ENCODE peak calls at places on chromosomes 12 and 14, in seven cellular contexts. N is CD8-positive, alpha-beta memory T cell; I is esophagus squamous epithelium; H is mucosa of descending colon; D is colonic mucosa; Y is endodermal cell; C is body of pancreas. F is an unnamed sample.

GRCh38 chr12:93042283-93042682 is 113.2 kb upstream of the EEA1 start:
- DNase-seq in N (no peak), I (no peak), H (no peak), D (peak; percentile 40), Y (no peak), C (no peak), F (no peak)

GRCh38 chr14:100375273-100375962 is 52.3 kb downstream of the SLC25A47 start:
- DNase-seq in N (no peak), I (peak; percentile 18), H (peak; percentile 70), D (peak; percentile 74), Y (peak; percentile 88), C (peak; percentile 30), F (peak; percentile 94)

GRCh38 chr12:94148841-94149780 is 734 bp downstream of the PLXNC1 start:
- DNase-seq in N (peak; percentile 26), I (no peak), H (peak; percentile 64), D (peak; percentile 50), Y (peak; percentile 92), C (peak; percentile 24), F (no peak)

GRCh38 chr14:71687115-71687836 is 245.0 kb upstream of the RGS6 start:
- DNase-seq in N (no peak), I (no peak), H (no peak), D (no peak), Y (no peak), C (no peak), F (no peak)

GRCh38 chr12:8034802-8035201 is 2.3 kb downstream of the FOXJ2 start:
- DNase-seq in N (no peak), I (no peak), H (no peak), D (no peak), Y (no peak), C (no peak), F (no peak)

GRCh38 chr12:32476446-32476845 is 77.1 kb downstream of the FGD4 start:
- DNase-seq in N (no peak), I (no peak), H (no peak), D (no peak), Y (no peak), C (no peak), F (no peak)

GRCh38 chr12:98838282-98838681 is 193.2 kb downstream of the APAF1 start:
- DNase-seq in N (no peak), I (no peak), H (no peak), D (no peak), Y (peak; percentile 76), C (no peak), F (no peak)

GRCh38 chr14:90999299-90999698 is 61.1 kb downstream of the RPS6KA5 start:
- DNase-seq in N (no peak), I (no peak), H (no peak), D (no peak), Y (peak; percentile 48), C (no peak), F (no peak)

GRCh38 chr12:57864811-57865751 is 18.6 kb upstream of the CTDSP2 start:
- DNase-seq in N (peak; percentile 22), I (no peak), H (peak; percentile 83), D (peak; percentile 78), Y (peak; percentile 89), C (peak; percentile 75), F (peak; percentile 83)

GRCh38 chr14:20524027-20524426 is 18.7 kb downstream of the RNASE10 start:
- DNase-seq in N (no peak), I (no peak), H (no peak), D (no peak), Y (no peak), C (no peak), F (no peak)

GRCh38 chr12:23831739-23832138 is 117.7 kb downstream of the SOX5 start:
- DNase-seq in N (no peak), I (no peak), H (no peak), D (no peak), Y (no peak), C (no peak), F (no peak)

GRCh38 chr12:128339121-128339520 is 72.2 kb downstream of the TMEM132C start:
- DNase-seq in N (no peak), I (no peak), H (no peak), D (no peak), Y (peak; percentile 74), C (no peak), F (no peak)

GRCh38 chr12:49881400-49882247 is 22.1 kb downstream of the FAIM2 start:
- DNase-seq in N (no peak), I (no peak), H (no peak), D (no peak), Y (no peak), C (no peak), F (no peak)

GRCh38 chr14:104875811-104876210 is 10.7 kb downstream of the CEP170B start:
- DNase-seq in N (no peak), I (no peak), H (peak; percentile 34), D (no peak), Y (no peak), C (peak; percentile 13), F (no peak)

GRCh38 chr12:93707836-93708235 is 30.7 kb downstream of the CRADD start:
- DNase-seq in N (no peak), I (no peak), H (no peak), D (no peak), Y (no peak), C (no peak), F (no peak)

GRCh38 chr12:11746940-11747716 is 97.7 kb downstream of the ETV6 start:
- DNase-seq in N (no peak), I (no peak), H (no peak), D (no peak), Y (no peak), C (no peak), F (no peak)

GRCh38 chr14:45118594-45118993 is 15.7 kb downstream of the FKBP3 start:
- DNase-seq in N (no peak), I (no peak), H (no peak), D (no peak), Y (no peak), C (no peak), F (no peak)

GRCh38 chr12:31928246-31929139 is 30.7 kb upstream of the RESF1 start:
- DNase-seq in N (no peak), I (no peak), H (no peak), D (no peak), Y (no peak), C (no peak), F (no peak)

GRCh38 chr14:23160924-23161522 is 22.4 kb downstream of the SLC7A8 start:
- DNase-seq in N (no peak), I (peak; percentile 29), H (no peak), D (peak; percentile 66), Y (peak; percentile 86), C (peak; percentile 66), F (peak; percentile 67)

GRCh38 chr12:45973526-45973925 is 16.8 kb downstream of the SCAF11 start:
- DNase-seq in N (no peak), I (no peak), H (no peak), D (no peak), Y (no peak), C (no peak), F (no peak)

GRCh38 chr12:108899145-108899544 is 19.3 kb downstream of the DAO start:
- DNase-seq in N (no peak), I (no peak), H (no peak), D (no peak), Y (no peak), C (no peak), F (no peak)

GRCh38 chr12:27549801-27550652 is 26.0 kb downstream of the PPFIBP1 start:
- DNase-seq in N (no peak), I (no peak), H (peak; percentile 46), D (peak; percentile 78), Y (peak; percentile 91), C (peak; percentile 91), F (peak; percentile 96)

GRCh38 chr14:70677324-70677723 is 35.6 kb downstream of the TTC9 start:
- DNase-seq in N (no peak), I (no peak), H (no peak), D (no peak), Y (no peak), C (no peak), F (no peak)

DNA sequence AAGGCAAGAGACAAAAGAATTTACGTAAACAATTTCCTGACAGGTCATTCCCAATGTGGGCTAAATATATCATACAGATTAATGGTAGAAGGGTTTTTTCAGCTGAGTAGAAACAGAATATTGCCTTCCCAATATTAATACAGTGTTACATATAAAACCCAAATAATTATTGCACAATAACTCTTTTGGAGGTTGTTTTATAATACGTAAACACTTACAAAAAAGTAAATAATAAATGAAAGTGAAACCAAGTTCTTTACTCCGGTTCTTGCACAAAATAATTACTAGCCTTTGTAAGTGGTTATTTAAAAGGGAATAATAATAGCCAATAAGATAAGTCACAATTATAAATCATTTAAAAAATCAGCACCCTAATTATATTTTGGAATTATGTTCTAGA is 118.6 kb upstream of the SSTR1 start:
- DNase-seq in N (no peak), I (no peak), H (no peak), D (no peak), Y (no peak), C (no peak), F (no peak)
- H3K4me3 ChIP-seq in N (peak overlapping the region; percentile 53), I (no peak overlapping the region), H (no peak overlapping the region), D (no peak overlapping the region), Y (no peak overlapping the region), C (no peak overlapping the region), F (no peak overlapping the region)

GRCh38 chr12:107101651-107102050 is 8.3 kb upstream of the CRY1 start:
- DNase-seq in N (no peak), I (no peak), H (no peak), D (no peak), Y (no peak), C (no peak), F (no peak)

GRCh38 chr12:107105410-107105703 is 12.0 kb upstream of the CRY1 start:
- DNase-seq in N (no peak), I (no peak), H (no peak), D (no peak), Y (no peak), C (no peak), F (no peak)

GRCh38 chr12:107102294-107102693 is 8.9 kb upstream of the CRY1 start:
- DNase-seq in N (no peak), I (no peak), H (no peak), D (no peak), Y (no peak), C (no peak), F (no peak)

GRCh38 chr12:107103516-107103915 is 10.2 kb upstream of the CRY1 start:
- DNase-seq in N (no peak), I (no peak), H (no peak), D (no peak), Y (no peak), C (no peak), F (no peak)

DNA sequence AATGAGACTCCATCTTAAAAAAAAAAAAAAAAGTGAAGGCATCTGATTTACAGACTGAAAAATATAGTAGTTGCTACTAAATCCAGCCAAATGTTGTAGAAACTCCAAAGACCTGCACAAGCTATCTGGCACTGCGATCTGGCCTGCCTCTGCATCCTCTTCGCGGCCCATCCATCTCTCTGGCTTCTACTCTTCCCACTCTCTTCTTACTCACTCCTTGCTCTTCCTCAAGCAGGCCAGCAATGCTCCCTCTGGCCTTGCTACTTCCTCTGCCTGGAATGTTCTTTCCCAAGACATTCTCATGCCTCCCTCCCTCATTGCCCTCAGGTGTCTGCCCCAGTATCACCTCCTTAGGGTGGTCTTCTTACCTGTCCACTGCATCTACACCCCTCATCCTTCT is 9.7 kb upstream of the CRY1 start:
- DNase-seq in N (no peak), I (no peak), H (no peak), D (no peak), Y (no peak), C (no peak), F (no peak)
- H3K4me1 ChIP-seq in N (no peaks in the 10 kb centered on the region), I (peaks cover 6% of the 10 kb centered on the region), H (no peaks in the 10 kb centered on the region), D (no peaks in the 10 kb centered on the region), Y (peaks cover 6% of the 10 kb centered on the region), C (peaks cover 7% of the 10 kb centered on the region), F (no peaks in the 10 kb centered on the region)

GRCh38 chr12:56749853-56750252 is 2.3 kb downstream of the PRIM1 start:
- DNase-seq in N (no peak), I (no peak), H (no peak), D (no peak), Y (no peak), C (no peak), F (no peak)
- H3K4me3 ChIP-seq in N (no peak overlapping the region), I (no peak overlapping the region), H (no peak overlapping the region), D (no peak overlapping the region), Y (no peak overlapping the region), C (no peak overlapping the region), F (no peak overlapping the region)

GRCh38 chr12:47833591-47834012 is 13.9 kb upstream of the HDAC7 start:
- DNase-seq in N (no peak), I (no peak), H (no peak), D (no peak), Y (no peak), C (no peak), F (no peak)
- H3K4me1 ChIP-seq in N (peaks cover 73% of the 10 kb centered on the region), I (peaks cover 48% of the 10 kb centered on the region), H (peaks cover 9% of the 10 kb centered on the region), D (peaks cover 8% of the 10 kb centered on the region), Y (peaks cover 5% of the 10 kb centered on the region), C (peaks cover 16% of the 10 kb centered on the region), F (peaks cover 29% of the 10 kb centered on the region)

F was measured in right atrium auricular region.